ENCODE peak calls at places on chromosomes 12 and 14, in five cellular contexts. T is heart left ventricle, Q is tibial artery, D is fibroblast of lung, O is mucosa of descending colon. F is an unnamed sample.

GRCh38 chr14:103019827-103020226 is 37.5 kb downstream of the CDC42BPB start:
- DNase-seq in T (no peak), Q (no peak), D (peak; percentile 51), O (no peak), F (no peak)

GRCh38 chr14:68547305-68548193 is 245.3 kb downstream of the ZFP36L1 start:
- DNase-seq in T (peak; percentile 67), Q (peak; percentile 89), D (peak; percentile 94), O (no peak), F (peak; percentile 94)

GRCh38 chr14:61444215-61444768 is 122.9 kb downstream of the PRKCH start:
- DNase-seq in T (no peak), Q (no peak), D (peak; percentile 47), O (peak; percentile 56), F (no peak)

GRCh38 chr12:106753526-106753925 is 21.0 kb upstream of the RIC8B start:
- DNase-seq in T (no peak), Q (no peak), D (no peak), O (peak; percentile 18), F (no peak)

GRCh38 chr14:58085877-58086276 is 66.1 kb downstream of the ARMH4 start:
- DNase-seq in T (no peak), Q (no peak), D (no peak), O (no peak), F (no peak)

GRCh38 chr12:108752387-108752786 is 21.1 kb upstream of the CORO1C start:
- DNase-seq in T (no peak), Q (no peak), D (peak; percentile 68), O (peak; percentile 24), F (no peak)

GRCh38 chr12:103924761-103925641 is 5.2 kb upstream of the HSP90B1 start:
- DNase-seq in T (no peak), Q (no peak), D (peak; percentile 59), O (no peak), F (no peak)

GRCh38 chr14:61642246-61642982 is 52.9 kb upstream of the HIF1A start:
- DNase-seq in T (no peak), Q (no peak), D (peak; percentile 62), O (peak; percentile 49), F (no peak)

GRCh38 chr12:86264451-86265328 is 8.5 kb upstream of the MGAT4C start:
- DNase-seq in T (no peak), Q (no peak), D (peak; percentile 4), O (peak; percentile 51), F (no peak)

GRCh38 chr14:68888025-68888850 is 90.9 kb downstream of the ACTN1 start:
- DNase-seq in T (no peak), Q (peak; percentile 32), D (no peak), O (no peak), F (no peak)

GRCh38 chr12:50103767-50104321 is at the start of gene GPD1:
- DNase-seq in T (peak; percentile 70), Q (no peak), D (peak; percentile 18), O (peak; percentile 86), F (no peak)

GRCh38 chr12:3694673-3695072 is 58.2 kb downstream of the CRACR2A start:
- DNase-seq in T (no peak), Q (no peak), D (no peak), O (no peak), F (no peak)

GRCh38 chr12:107369679-107370078 is 276.3 kb upstream of the CRY1 start:
- DNase-seq in T (no peak), Q (no peak), D (no peak), O (no peak), F (no peak)

GRCh38 chr14:61341275-61342210 is 20.2 kb downstream of the PRKCH start:
- DNase-seq in T (no peak), Q (no peak), D (no peak), O (no peak), F (peak; percentile 26)

GRCh38 chr12:126362490-126362889 is 1297.3 kb downstream of the AACS start:
- DNase-seq in T (no peak), Q (no peak), D (no peak), O (no peak), F (no peak)

GRCh38 chr12:39723831-39724230 is 104.2 kb upstream of the ABCD2 start:
- DNase-seq in T (no peak), Q (peak; percentile 21), D (peak; percentile 1), O (no peak), F (no peak)

GRCh38 chr12:49232940-49233841 is 31.7 kb upstream of the TUBA1C start:
- DNase-seq in T (peak; percentile 73), Q (peak; percentile 40), D (peak; percentile 52), O (peak; percentile 26), F (no peak)

GRCh38 chr14:61472801-61473376 is 151.5 kb downstream of the PRKCH start:
- DNase-seq in T (no peak), Q (no peak), D (peak; percentile 55), O (peak; percentile 43), F (no peak)

GRCh38 chr14:68694516-68695235 is 98.2 kb downstream of the ZFP36L1 start:
- DNase-seq in T (no peak), Q (peak; percentile 17), D (peak; percentile 80), O (no peak), F (no peak)

GRCh38 chr14:42855159-42855558 is 1248.5 kb downstream of the LRFN5 start:
- DNase-seq in T (no peak), Q (no peak), D (peak; percentile 51), O (no peak), F (no peak)

GRCh38 chr14:21997300-21997699 is 323.7 kb upstream of the OR4E1 start:
- DNase-seq in T (no peak), Q (no peak), D (no peak), O (peak; percentile 11), F (no peak)

GRCh38 chr12:85923767-85924331 is 49.8 kb downstream of the NTS start:
- DNase-seq in T (no peak), Q (no peak), D (peak; percentile 68), O (no peak), F (no peak)

GRCh38 chr14:95535226-95536021 is 574 bp downstream of the GLRX5 start:
- DNase-seq in T (no peak), Q (no peak), D (no peak), O (peak; percentile 34), F (no peak)

DNA sequence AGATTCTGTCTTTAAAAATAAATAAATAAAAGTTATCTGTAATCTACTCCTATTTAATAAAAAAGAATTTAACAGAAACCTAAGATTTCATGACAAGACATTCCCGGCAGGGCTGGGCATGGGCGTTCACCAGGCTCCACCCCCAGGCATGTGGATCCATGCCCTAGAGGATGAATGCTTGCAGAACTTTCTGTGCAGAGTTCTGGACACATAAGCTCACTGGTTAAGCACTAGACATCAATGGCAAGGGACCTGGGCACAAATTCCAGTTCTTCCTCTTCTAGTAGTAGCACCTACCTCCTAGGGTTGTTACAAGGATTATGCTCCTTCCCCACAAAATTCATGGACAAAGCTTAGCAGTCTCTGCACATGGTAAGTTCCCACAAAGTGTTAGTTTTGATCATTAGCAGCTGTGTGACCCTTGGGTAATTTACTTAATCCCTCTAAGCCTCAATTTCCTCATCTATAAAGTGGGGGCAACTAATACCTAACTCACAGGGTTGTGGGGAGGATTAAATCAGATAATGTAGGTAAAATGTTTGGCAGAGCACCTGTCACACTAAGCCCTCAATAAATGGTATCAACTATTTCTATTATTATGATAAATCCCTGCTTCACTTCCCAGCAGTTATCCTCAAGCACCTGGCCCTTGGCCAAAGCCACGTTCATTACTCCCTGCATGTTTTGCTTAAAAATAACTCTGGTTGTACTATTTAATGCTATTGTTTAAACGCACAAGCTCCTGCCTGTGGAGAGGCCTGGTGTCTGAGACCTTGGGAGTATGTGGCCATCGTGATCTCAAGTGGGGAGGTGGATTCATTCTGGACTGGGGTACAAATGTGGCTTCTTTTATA is 9.8 kb downstream of the GALNT6 start:
- DNase-seq in T (no peak), Q (no peak), D (peak; percentile 61), O (no peak), F (no peak)
- H3K36me3 ChIP-seq in T (no peaks in the 10 kb centered on the region), Q (no peaks in the 10 kb centered on the region), D (peaks cover 13% of the 10 kb centered on the region), O (peaks cover 3% of the 10 kb centered on the region), F (peaks cover 36% of the 10 kb centered on the region)

DNA sequence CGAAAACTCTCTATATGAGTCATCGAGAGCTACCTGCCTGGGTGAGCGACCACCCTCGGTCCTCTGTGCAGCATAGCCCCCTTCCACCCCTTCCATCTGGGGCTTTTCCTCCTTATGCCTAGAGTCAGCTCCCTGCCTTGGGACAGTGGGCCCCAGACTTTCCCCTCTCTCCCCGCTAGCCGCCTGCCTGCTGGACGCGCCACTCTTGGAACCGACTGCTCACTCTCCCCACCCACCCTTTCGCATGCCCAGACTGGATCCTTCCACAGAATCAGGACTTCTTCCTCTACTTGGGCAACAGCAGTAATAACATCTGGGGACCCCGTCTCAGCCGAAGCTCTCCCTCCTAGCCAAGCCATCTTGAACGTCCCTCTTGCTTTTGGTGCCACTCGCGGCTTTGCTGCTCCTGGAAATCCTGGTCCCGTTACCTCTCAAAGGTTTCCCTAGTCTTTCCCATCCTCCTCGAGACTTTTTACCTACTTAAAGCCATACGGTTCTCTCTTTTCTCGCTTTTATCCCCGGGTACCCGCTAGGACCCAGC is 672 bp downstream of the ESYT1 start:
- DNase-seq in T (peak; percentile 38), Q (no peak), D (no peak), O (peak; percentile 41), F (no peak)
- H3K4me1 ChIP-seq in T (peaks cover 26% of the 10 kb centered on the region), Q (peaks cover 36% of the 10 kb centered on the region), D (peaks cover 11% of the 10 kb centered on the region), O (peaks cover 22% of the 10 kb centered on the region), F (peaks cover 21% of the 10 kb centered on the region)

GRCh38 chr12:57452937-57453509 is 2.1 kb upstream of the INHBE start:
- DNase-seq in T (peak; percentile 85), Q (peak; percentile 81), D (peak; percentile 81), O (peak; percentile 89), F (no peak)
- TF ChIP-seq CTCF in T (peak; percentile 89), Q (peak; percentile 93), D (peak; percentile 98), O (peak; percentile 70), F (peak; percentile 98)

GRCh38 chr12:11896530-11896929 is 174.2 kb upstream of the BCL2L14 start:
- DNase-seq in T (no peak), Q (no peak), D (no peak), O (no peak), F (no peak)
- H3K36me3 ChIP-seq in T (no peaks in the 10 kb centered on the region), Q (peaks cover 14% of the 10 kb centered on the region), D (no peaks in the 10 kb centered on the region), O (no peaks in the 10 kb centered on the region), F (peaks cover 3% of the 10 kb centered on the region)

DNA sequence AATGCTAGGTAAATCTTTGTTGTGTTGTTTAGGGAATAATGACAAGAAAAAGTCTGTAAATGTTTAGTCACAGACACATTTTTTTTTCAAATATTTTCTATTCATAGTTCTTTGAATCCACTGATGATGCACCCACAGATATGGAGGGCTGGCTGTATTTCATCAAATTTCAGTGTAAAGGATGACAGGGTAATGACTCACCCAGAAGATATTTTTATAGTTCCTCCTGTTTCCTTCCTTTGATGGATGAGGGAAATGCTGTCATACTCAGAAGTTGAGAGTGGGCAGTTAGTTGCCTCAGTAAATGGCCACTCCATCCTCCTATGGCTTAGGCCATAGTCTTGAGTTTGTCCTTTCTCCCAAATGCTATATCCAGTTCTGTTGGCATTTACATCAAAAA is 76.9 kb upstream of the REP15 start:
- DNase-seq in T (no peak), Q (no peak), D (peak; percentile 77), O (no peak), F (peak; percentile 45)
- H3K4me1 ChIP-seq in T (peaks cover 35% of the 10 kb centered on the region), Q (peaks cover 63% of the 10 kb centered on the region), D (peaks cover 23% of the 10 kb centered on the region), O (no peaks in the 10 kb centered on the region), F (peaks cover 95% of the 10 kb centered on the region)

DNA sequence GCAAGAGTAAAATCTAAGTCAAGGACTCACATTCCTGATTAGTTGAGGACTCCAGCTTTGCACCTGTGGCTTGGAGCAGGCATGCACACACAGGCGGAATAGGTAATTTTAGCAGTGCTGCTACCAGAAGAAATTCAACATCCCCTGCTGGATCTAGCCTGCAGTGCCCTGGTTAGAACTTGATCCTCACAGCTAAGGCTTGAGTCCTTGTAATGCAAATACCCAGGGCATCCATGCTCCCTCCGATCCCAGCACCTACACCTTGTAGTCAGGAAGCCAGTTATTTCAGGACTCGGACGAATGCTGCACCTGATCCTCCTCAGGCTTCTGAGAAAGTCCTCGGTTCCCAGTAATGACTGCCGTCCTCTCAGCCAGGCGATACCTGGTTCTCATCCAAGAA is 309.0 kb upstream of the AMIGO2 start:
- DNase-seq in T (no peak), Q (no peak), D (no peak), O (no peak), F (no peak)
- TF ChIP-seq CTCF in T (no peak), Q (no peak), D (no peak), O (no peak), F (no peak)

GRCh38 chr12:79842630-79843029 is 92.3 kb downstream of the PPP1R12A start:
- DNase-seq in T (no peak), Q (no peak), D (no peak), O (no peak), F (no peak)
- H3K36me3 ChIP-seq in T (no peaks in the 10 kb centered on the region), Q (peaks cover 30% of the 10 kb centered on the region), D (peaks cover 1% of the 10 kb centered on the region), O (no peaks in the 10 kb centered on the region), F (peaks cover 4% of the 10 kb centered on the region)